ENCODE peak calls at places on chromosome 7, in six cellular contexts. L is nephron progenitor cell, E is Panc1, C is mesothelial cell of epicardium, V is cardiac fibroblast, D is hepatocyte. N is an unnamed sample.

GRCh38 chr7:95478139-95479037 is 7.4 kb upstream of the ASB4 start:
- DNase-seq in L (peak), E (no peak), C (no peak), V (peak), D (peak), N (no peak)

GRCh38 chr7:121369462-121369861 is 26.6 kb downstream of the FAM3C start:
- DNase-seq in L (no peak), E (no peak), C (no peak), V (peak), D (peak), N (no peak)

GRCh38 chr7:42945821-42946615 is 13.8 kb downstream of the MRPL32 start:
- DNase-seq in L (no peak), E (no peak), C (no peak), V (no peak), D (no peak), N (no peak)

GRCh38 chr7:66265566-66265965 is 60.4 kb downstream of the TPST1 start:
- DNase-seq in L (no peak), E (no peak), C (no peak), V (peak), D (peak), N (no peak)

GRCh38 chr7:44311561-44312495 is 13.6 kb downstream of the CAMK2B start:
- DNase-seq in L (no peak), E (no peak), C (no peak), V (no peak), D (no peak), N (no peak)

GRCh38 chr7:151607464-151607867 is 87.8 kb upstream of the RHEB start:
- DNase-seq in L (no peak), E (no peak), C (no peak), V (peak), D (no peak), N (no peak)

GRCh38 chr7:128075536-128076095 is 44.4 kb upstream of the LRRC4 start:
- DNase-seq in L (peak), E (no peak), C (no peak), V (no peak), D (no peak), N (no peak)

GRCh38 chr7:15821484-15822122 is 135.1 kb upstream of the MEOX2 start:
- DNase-seq in L (no peak), E (no peak), C (no peak), V (peak), D (no peak), N (no peak)

GRCh38 chr7:102415685-102416225 is 17.6 kb upstream of the ORAI2 start:
- DNase-seq in L (no peak), E (no peak), C (no peak), V (no peak), D (no peak), N (no peak)

GRCh38 chr7:33457041-33457440 is 327.7 kb downstream of the BBS9 start:
- DNase-seq in L (no peak), E (no peak), C (no peak), V (no peak), D (no peak), N (no peak)

GRCh38 chr7:123805287-123805686 is 39.7 kb upstream of the HYAL4 start:
- DNase-seq in L (no peak), E (no peak), C (no peak), V (no peak), D (no peak), N (no peak)

GRCh38 chr7:40219917-40220316 is 85.1 kb downstream of the SUGCT start:
- DNase-seq in L (no peak), E (no peak), C (no peak), V (peak), D (no peak), N (peak)

GRCh38 chr7:92608380-92609322 is 18.5 kb upstream of the FAM133B start:
- DNase-seq in L (peak), E (no peak), C (peak), V (no peak), D (peak), N (no peak)

GRCh38 chr7:36207451-36208291 is 54.6 kb downstream of the EEPD1 start:
- DNase-seq in L (no peak), E (no peak), C (no peak), V (peak), D (peak), N (no peak)

GRCh38 chr7:91198371-91198770 is 65.9 kb upstream of the FZD1 start:
- DNase-seq in L (no peak), E (no peak), C (no peak), V (peak), D (no peak), N (no peak)

GRCh38 chr7:33932221-33932620 is 26.9 kb downstream of the BMPER start:
- DNase-seq in L (no peak), E (no peak), C (no peak), V (no peak), D (no peak), N (no peak)

GRCh38 chr7:82975811-82976468 is 186.7 kb downstream of the PCLO start:
- DNase-seq in L (no peak), E (no peak), C (no peak), V (no peak), D (no peak), N (no peak)

GRCh38 chr7:70919491-70920073 is 212.4 kb upstream of the GALNT17 start:
- DNase-seq in L (no peak), E (no peak), C (no peak), V (no peak), D (peak), N (no peak)

GRCh38 chr7:70915067-70915466 is 216.9 kb upstream of the GALNT17 start:
- DNase-seq in L (no peak), E (no peak), C (no peak), V (no peak), D (no peak), N (no peak)

DNA sequence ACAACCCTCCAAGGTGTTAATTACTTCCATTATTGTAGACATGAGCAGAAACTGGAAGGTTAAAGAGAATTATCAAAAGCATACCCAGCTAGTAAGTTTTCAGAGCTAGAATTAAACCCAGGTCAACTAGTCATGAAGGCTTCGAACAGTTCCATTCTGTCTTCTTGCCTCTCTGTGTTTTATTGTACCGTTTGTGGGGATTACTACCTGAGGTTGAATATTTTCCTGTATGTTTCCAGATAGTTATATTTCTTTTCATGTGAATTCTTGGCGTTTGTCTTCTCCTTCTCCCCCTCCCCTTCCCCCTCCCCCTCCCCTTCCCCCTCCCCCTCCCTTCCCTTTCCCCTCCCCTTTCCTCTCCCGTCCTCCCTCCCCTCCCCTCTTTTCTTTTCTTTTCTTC is 218.0 kb upstream of the GALNT17 start:
- DNase-seq in L (no peak), E (no peak), C (no peak), V (no peak), D (no peak), N (no peak)
- TF ChIP-seq CTCF in L (no peak), E (no peak), C (no peak), V (no peak), D (no peak), N (no peak)

GRCh38 chr7:148255333-148255732 is 335.2 kb upstream of the C7orf33 start:
- DNase-seq in L (no peak), E (no peak), C (no peak), V (no peak), D (no peak), N (no peak)
- TF ChIP-seq CTCF in L (no peak), E (no peak), C (peak), V (no peak), D (peak), N (no peak)

GRCh38 chr7:144011458-144012230 is 11.5 kb downstream of the OR6B1 start:
- DNase-seq in L (no peak), E (no peak), C (no peak), V (peak), D (no peak), N (no peak)
- TF ChIP-seq CTCF in L (no peak), E (peak), C (no peak), V (no peak), D (no peak), N (peak)

GRCh38 chr7:6718124-6718523 is 11.4 kb upstream of the ZNF12 start:
- DNase-seq in L (no peak), E (no peak), C (no peak), V (no peak), D (no peak), N (no peak)
- TF ChIP-seq CTCF in L (no peak), E (no peak), C (no peak), V (peak), D (no peak), N (no peak)

GRCh38 chr7:30450123-30450982 is 28.2 kb downstream of the NOD1 start:
- DNase-seq in L (no peak), E (no peak), C (no peak), V (no peak), D (no peak), N (no peak)

GRCh38 chr7:30447466-30447865 is 31.1 kb downstream of the NOD1 start:
- DNase-seq in L (no peak), E (no peak), C (no peak), V (no peak), D (no peak), N (no peak)

GRCh38 chr7:30448461-30449189 is 30.0 kb downstream of the NOD1 start:
- DNase-seq in L (no peak), E (no peak), C (no peak), V (no peak), D (no peak), N (no peak)

GRCh38 chr7:30446266-30446665 is 32.3 kb downstream of the NOD1 start:
- DNase-seq in L (no peak), E (no peak), C (no peak), V (no peak), D (no peak), N (no peak)

DNA sequence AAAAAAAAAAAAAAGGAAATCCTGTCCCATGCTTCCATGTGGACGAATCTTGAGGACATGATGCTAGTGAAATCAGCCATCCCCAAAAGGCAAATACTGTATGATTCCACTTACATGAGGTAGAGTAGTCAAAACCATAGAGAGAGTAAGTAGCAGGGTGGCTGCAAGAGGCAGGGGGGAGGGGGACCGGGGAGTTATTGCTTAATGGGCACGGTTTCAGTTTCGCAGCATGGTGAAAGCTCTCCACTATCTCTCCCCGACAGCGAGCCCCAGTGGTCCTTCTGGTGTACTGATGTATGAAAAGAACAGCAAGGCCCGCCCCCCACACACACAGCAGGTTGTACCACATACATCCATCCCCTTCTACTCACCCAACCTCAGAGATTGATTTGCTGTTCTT is 32.8 kb downstream of the NOD1 start:
- DNase-seq in L (peak), E (no peak), C (no peak), V (peak), D (peak), N (no peak)
- TF ChIP-seq CTCF in L (no peak), E (no peak), C (no peak), V (peak), D (no peak), N (peak)

DNA sequence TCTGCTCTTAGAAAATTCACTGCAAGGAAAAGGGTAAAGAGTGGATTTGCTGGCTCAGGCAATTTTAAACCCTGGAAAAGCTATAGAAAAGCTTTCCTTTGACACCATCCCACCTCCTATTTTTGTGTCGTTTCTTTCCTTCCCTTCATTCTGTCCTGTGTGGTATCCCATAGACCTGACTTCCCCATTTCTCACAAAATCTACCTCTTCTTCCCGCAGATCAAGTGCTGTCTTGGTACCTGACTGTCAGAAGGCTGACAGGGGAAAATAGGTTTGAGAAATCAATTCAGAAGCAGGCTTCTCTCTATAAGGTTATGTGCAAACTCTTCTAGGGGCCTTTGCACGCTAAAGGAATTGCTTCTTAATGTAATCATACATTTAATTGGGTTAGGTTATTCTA is 98.9 kb downstream of the MTPN start:
- DNase-seq in L (no peak), E (no peak), C (no peak), V (no peak), D (no peak), N (no peak)
- TF ChIP-seq CTCF in L (no peak), E (no peak), C (no peak), V (no peak), D (no peak), N (no peak)

GRCh38 chr7:80415522-80415921 is 96.3 kb downstream of the GNAT3 start:
- DNase-seq in L (no peak), E (no peak), C (no peak), V (no peak), D (no peak), N (no peak)
- TF ChIP-seq CTCF in L (no peak), E (no peak), C (no peak), V (no peak), D (no peak), N (no peak)

GRCh38 chr7:7953761-7954160 is 14.8 kb upstream of the GLCCI1 start:
- DNase-seq in L (no peak), E (no peak), C (no peak), V (no peak), D (no peak), N (no peak)
- TF ChIP-seq CTCF in L (no peak), E (no peak), C (no peak), V (no peak), D (no peak), N (no peak)